ENCODE peak calls at places on chromosomes 13 and 19, in nine cellular contexts. S, D, Y, R, H, B, I, T and N are unnamed samples.

GRCh38 chr19:58038688-58039204 is 4.9 kb downstream of the ZSCAN1 start:
- DNase-seq in S (no peak), D (no peak), Y (no peak), R (peak), H (no peak), B (no peak), I (no peak), T (peak), N (no peak)

GRCh38 chr19:58010507-58010906 is 7.9 kb upstream of the ZNF606 start:
- DNase-seq in S (no peak), D (no peak), Y (no peak), R (no peak), H (no peak), B (no peak), I (no peak), T (no peak), N (no peak)

GRCh38 chr13:76879211-76879875 is 6.9 kb downstream of the KCTD12 start:
- DNase-seq in S (peak), D (peak), Y (no peak), R (no peak), H (no peak), B (no peak), I (peak), T (no peak), N (no peak)

GRCh38 chr19:9309974-9310446 is 372 bp upstream of the ZNF699 start:
- DNase-seq in S (no peak), D (peak), Y (peak), R (peak), H (peak), B (peak), I (peak), T (no peak), N (peak)

GRCh38 chr19:41521860-41522555 is 54.0 kb upstream of the CEACAM21 start:
- DNase-seq in S (no peak), D (no peak), Y (no peak), R (peak), H (no peak), B (no peak), I (peak), T (no peak), N (no peak)

GRCh38 chr13:98489446-98490194 is 87.3 kb downstream of the STK24 start:
- DNase-seq in S (no peak), D (no peak), Y (no peak), R (no peak), H (no peak), B (no peak), I (peak), T (no peak), N (no peak)

GRCh38 chr19:45954132-45954531 is 19.5 kb downstream of the NOVA2 start:
- DNase-seq in S (no peak), D (no peak), Y (no peak), R (peak), H (no peak), B (no peak), I (peak), T (no peak), N (no peak)

GRCh38 chr19:17766543-17767131 is 15.4 kb downstream of the FCHO1 start:
- DNase-seq in S (no peak), D (peak), Y (peak), R (peak), H (no peak), B (peak), I (no peak), T (peak), N (peak)

GRCh38 chr13:49419292-49419691 is 24.6 kb downstream of the CAB39L start:
- DNase-seq in S (no peak), D (no peak), Y (no peak), R (no peak), H (no peak), B (no peak), I (no peak), T (peak), N (no peak)

GRCh38 chr19:14916848-14917247 is 24.4 kb upstream of the OR7C2 start:
- DNase-seq in S (no peak), D (no peak), Y (peak), R (peak), H (no peak), B (no peak), I (peak), T (no peak), N (no peak)

GRCh38 chr19:7539827-7540425 is 4.4 kb downstream of the PNPLA6 start:
- DNase-seq in S (no peak), D (no peak), Y (no peak), R (no peak), H (no peak), B (no peak), I (no peak), T (no peak), N (no peak)
- TF ChIP-seq REST in S (no peak), D (no peak), Y (no peak), R (no peak), H (no peak), B (no peak), I (no peak), T (no peak), N (no peak)

DNA sequence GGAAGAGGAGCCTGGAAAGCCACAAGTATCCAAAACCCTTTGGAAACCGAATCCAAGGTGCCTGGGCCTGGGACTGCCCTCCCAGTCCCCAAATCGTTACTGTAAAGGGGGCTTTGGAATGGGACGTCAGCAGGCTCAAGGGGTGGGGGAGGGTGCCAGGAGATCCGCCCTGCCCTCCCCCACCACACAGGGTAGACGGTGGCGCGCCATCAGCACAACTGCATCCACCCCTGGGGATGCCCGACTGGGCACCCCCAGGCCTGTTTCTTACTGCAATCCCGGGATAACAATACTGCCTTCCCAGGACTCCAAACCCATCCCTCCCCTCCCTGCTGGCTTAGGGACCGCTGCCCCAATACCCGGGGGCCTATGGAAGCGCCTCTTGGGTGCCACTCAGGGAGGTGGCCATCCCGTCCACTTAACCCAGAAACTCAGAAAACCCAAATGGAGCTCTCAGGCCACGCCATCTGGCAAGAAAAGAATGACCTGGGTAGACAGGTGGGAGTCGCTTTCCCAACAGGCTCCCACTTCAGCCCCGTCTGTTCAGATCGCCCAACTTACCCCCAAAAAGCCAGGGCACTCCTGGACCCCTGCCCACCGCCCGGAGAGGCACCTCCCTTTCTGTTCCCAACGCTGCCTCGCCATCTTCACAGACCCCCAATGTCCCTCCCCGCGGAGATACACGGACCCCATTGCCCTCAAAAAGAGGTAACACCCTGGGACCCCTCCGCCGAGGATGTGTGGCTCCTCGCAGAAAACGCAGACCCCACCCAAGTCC is 2.4 kb downstream of the KLF16 start:
- DNase-seq in S (no peak), D (no peak), Y (no peak), R (no peak), H (no peak), B (no peak), I (no peak), T (no peak), N (no peak)
- TF ChIP-seq REST in S (no peak), D (no peak), Y (no peak), R (no peak), H (no peak), B (no peak), I (no peak), T (no peak), N (no peak)

GRCh38 chr13:36166051-36166450 is 34.9 kb upstream of the DCLK1 start:
- DNase-seq in S (no peak), D (no peak), Y (no peak), R (no peak), H (no peak), B (no peak), I (no peak), T (no peak), N (no peak)

GRCh38 chr13:36163303-36163702 is 32.1 kb upstream of the DCLK1 start:
- DNase-seq in S (no peak), D (no peak), Y (no peak), R (no peak), H (no peak), B (no peak), I (no peak), T (no peak), N (no peak)

GRCh38 chr13:36158606-36159005 is 27.4 kb upstream of the DCLK1 start:
- DNase-seq in S (no peak), D (no peak), Y (no peak), R (no peak), H (no peak), B (no peak), I (no peak), T (no peak), N (no peak)

GRCh38 chr13:36160297-36160696 is 29.1 kb upstream of the DCLK1 start:
- DNase-seq in S (no peak), D (no peak), Y (no peak), R (no peak), H (no peak), B (no peak), I (no peak), T (no peak), N (no peak)

DNA sequence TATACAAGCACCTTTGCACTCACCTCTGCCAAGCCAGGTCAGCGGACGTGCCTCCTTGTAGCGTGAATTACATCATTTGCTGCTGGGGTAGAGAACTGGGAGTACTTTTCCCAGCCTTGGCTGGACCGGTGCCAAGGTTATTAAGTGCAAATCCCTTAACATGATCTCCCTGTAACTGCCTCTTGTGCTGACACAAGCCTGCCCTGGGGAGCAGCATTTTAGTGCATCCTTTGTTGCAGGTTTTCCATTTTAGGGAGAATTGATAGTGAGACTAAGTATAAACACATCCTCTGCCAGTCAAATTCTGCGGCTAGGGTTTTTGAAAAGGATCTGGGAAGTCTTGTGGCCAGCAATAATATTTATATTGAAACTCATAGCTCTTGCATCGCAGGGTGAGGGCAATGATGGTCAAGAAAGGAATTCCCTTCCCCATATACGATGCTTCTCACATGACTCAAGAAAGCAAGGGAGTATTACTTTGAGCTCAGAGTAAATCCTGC is 32.7 kb upstream of the DCLK1 start:
- DNase-seq in S (no peak), D (no peak), Y (no peak), R (peak), H (no peak), B (no peak), I (peak), T (no peak), N (no peak)
- TF ChIP-seq REST in S (no peak), D (no peak), Y (no peak), R (no peak), H (no peak), B (no peak), I (no peak), T (no peak), N (no peak)

GRCh38 chr13:48412881-48413351 is at the start of gene LPAR6:
- DNase-seq in S (no peak), D (peak), Y (peak), R (peak), H (no peak), B (no peak), I (no peak), T (peak), N (no peak)
- TF ChIP-seq REST in S (no peak), D (no peak), Y (no peak), R (no peak), H (no peak), B (no peak), I (no peak), T (no peak), N (no peak)

DNA sequence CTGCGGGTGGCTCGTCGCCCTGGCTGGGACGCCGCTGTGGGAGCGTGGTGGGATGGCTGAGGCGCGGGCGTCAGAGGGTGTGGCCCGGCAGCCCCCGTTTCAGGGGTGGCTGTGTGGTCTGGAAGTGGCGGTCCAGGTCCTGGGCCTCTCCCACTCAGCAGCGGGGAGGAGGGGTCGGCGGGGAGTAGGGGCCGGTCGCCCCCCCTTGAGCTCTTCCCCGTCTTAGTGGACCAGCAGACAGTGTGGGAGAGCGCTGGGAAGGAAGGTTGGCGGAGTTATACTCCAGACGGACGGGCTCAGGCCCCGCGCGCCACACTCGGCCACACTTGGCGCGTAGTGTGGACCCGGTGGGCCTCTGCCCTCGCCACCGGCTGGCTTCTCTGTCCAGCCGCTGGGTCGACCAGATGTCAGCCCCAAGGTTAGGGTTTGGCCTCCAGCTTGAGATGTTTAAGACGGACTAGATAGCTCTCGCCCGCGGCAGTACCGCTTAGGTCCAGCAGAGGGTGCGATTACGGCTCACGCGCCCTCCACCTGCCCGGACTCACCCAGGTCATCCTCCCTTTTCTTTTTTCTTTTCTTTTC is 21.7 kb upstream of the ZNF429 start:
- DNase-seq in S (no peak), D (peak), Y (peak), R (peak), H (no peak), B (no peak), I (peak), T (no peak), N (peak)
- TF ChIP-seq REST in S (no peak), D (no peak), Y (no peak), R (no peak), H (no peak), B (no peak), I (no peak), T (no peak), N (no peak)

GRCh38 chr13:40164137-40164536 is 502.3 kb downstream of the FOXO1 start:
- DNase-seq in S (no peak), D (no peak), Y (peak), R (no peak), H (peak), B (no peak), I (no peak), T (no peak), N (no peak)
- TF ChIP-seq REST in S (no peak), D (no peak), Y (no peak), R (no peak), H (no peak), B (no peak), I (no peak), T (no peak), N (no peak)

GRCh38 chr13:35720690-35721554 is 244.4 kb upstream of the MAB21L1 start:
- DNase-seq in S (no peak), D (peak), Y (peak), R (peak), H (peak), B (peak), I (peak), T (peak), N (peak)
- TF ChIP-seq REST in S (no peak), D (no peak), Y (no peak), R (no peak), H (no peak), B (no peak), I (no peak), T (no peak), N (no peak)